ENCODE peak calls at places on chromosomes 4 and X, in four cellular contexts. Y is HEK293T, G is HepG2, D is K562. H is an unnamed sample.

GRCh38 chr4:26887143-26887542 is 26.5 kb downstream of the STIM2 start:
- DNase-seq in Y (no peak), G (no peak), D (no peak), H (no peak)

GRCh38 chr4:128524311-128524710 is 236.7 kb upstream of the PGRMC2 start:
- DNase-seq in Y (no peak), G (no peak), D (no peak), H (no peak)

GRCh38 chr4:161937596-161937995 is 226.2 kb downstream of the FSTL5 start:
- DNase-seq in Y (no peak), G (no peak), D (no peak), H (no peak)

GRCh38 chrX:3345281-3346081 is 971 bp downstream of the MXRA5 start:
- DNase-seq in Y (no peak), G (no peak), D (no peak), H (peak)

GRCh38 chr4:7073526-7074390 is 5.9 kb upstream of the GRPEL1 start:
- DNase-seq in Y (peak), G (peak), D (peak), H (peak)

GRCh38 chrX:150475466-150475865 is 93.0 kb upstream of the MTM1 start:
- DNase-seq in Y (no peak), G (no peak), D (no peak), H (no peak)

GRCh38 chr4:90051999-90052398 is 75.2 kb upstream of the CCSER1 start:
- DNase-seq in Y (no peak), G (no peak), D (no peak), H (no peak)

GRCh38 chr4:86508436-86508835 is 85.7 kb upstream of the PTPN13 start:
- DNase-seq in Y (no peak), G (no peak), D (no peak), H (no peak)

GRCh38 chr4:118760493-118760892 is 75.3 kb downstream of the METTL14 start:
- DNase-seq in Y (no peak), G (no peak), D (no peak), H (no peak)

GRCh38 chr4:74768857-74769525 is 25.3 kb downstream of the BTC start:
- DNase-seq in Y (no peak), G (peak), D (no peak), H (no peak)

GRCh38 chr4:62327612-62328297 is 1127.6 kb downstream of the ADGRL3 start:
- DNase-seq in Y (no peak), G (no peak), D (no peak), H (no peak)

GRCh38 chr4:62328526-62328925 is 1128.4 kb downstream of the ADGRL3 start:
- DNase-seq in Y (no peak), G (no peak), D (no peak), H (no peak)

GRCh38 chr4:62320612-62321011 is 1120.5 kb downstream of the ADGRL3 start:
- DNase-seq in Y (no peak), G (no peak), D (no peak), H (no peak)

DNA sequence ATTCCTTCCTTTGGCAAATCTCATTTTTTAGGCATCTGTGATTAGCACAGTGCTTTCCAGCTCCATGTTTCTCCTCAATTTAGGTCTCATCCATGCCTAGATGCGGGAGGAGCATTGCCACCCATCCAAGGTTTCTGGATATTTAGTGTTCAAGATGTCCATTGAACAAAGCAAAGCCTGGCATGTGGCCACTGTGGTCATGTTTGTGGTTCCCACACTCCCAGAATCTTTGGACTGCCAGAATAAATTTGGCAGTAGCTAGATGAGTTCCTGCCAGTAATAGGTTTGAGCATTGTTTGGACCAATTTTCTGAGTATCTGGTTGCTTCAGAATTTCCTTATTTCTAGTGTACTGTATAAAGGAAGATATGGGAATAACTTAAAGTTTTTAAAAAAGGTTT is 1124.1 kb downstream of the ADGRL3 start:
- DNase-seq in Y (no peak), G (no peak), D (no peak), H (no peak)
- TF ChIP-seq ELF4 in Y (no peak), G (no peak), D (no peak), H (no peak)

DNA sequence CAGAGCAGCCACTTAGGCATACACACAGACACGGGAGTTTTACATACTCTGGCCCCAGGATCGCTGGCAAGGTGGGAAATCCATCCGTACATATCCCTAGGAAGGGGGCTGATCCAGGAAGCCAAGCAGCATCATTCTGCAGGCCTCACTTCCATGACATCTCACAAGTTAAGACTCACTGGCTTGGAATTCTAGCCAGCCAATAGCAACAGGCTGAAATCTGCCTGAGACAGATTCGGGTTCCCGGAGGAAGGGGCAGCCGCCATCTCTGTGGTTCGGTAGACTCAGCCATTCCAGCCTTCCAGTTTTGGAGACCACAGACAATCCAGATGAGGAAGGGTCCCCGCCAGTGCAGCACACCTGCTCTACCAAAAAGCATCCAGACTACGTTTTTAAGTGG is 31.3 kb downstream of the SOWAHB start:
- DNase-seq in Y (no peak), G (no peak), D (no peak), H (no peak)
- TF ChIP-seq ELF4 in Y (no peak), G (no peak), D (no peak), H (no peak)

GRCh38 chr4:138576684-138577083 is 334.5 kb upstream of the SLC7A11 start:
- DNase-seq in Y (peak), G (peak), D (peak), H (no peak)
- TF ChIP-seq ELF4 in Y (no peak), G (no peak), D (no peak), H (no peak)

GRCh38 chr4:136336479-136336878 is 1195.8 kb downstream of the PCDH18 start:
- DNase-seq in Y (no peak), G (no peak), D (no peak), H (no peak)
- TF ChIP-seq ELF4 in Y (no peak), G (no peak), D (no peak), H (no peak)

H was measured in WTC11.